ENCODE peak calls at places on chromosomes 3 and 15, in four cellular contexts. U, M, H and V are unnamed samples.
A peak's percentile ranks its signal among the peaks of the same experiment; 100 is the strongest.

GRCh38 chr3:99776516-99777209 is 41.0 kb upstream of the CMSS1 start:
- DNase-seq in U (no peak), M (no peak), H (no peak), V (no peak)

GRCh38 chr15:90002428-90002844 is 1.3 kb downstream of the ZNF710 start:
- DNase-seq in U (peak; percentile 21), M (no peak), H (no peak), V (no peak)

GRCh38 chr3:87626471-87626995 is 350.1 kb upstream of the POU1F1 start:
- DNase-seq in U (no peak), M (no peak), H (no peak), V (no peak)

GRCh38 chr3:157499342-157499963 is 3.8 kb downstream of the VEPH1 start:
- DNase-seq in U (no peak), M (peak; percentile 63), H (no peak), V (no peak)

GRCh38 chr3:69081583-69082262 is 1.6 kb upstream of the UBA3 start:
- DNase-seq in U (no peak), M (no peak), H (no peak), V (no peak)

GRCh38 chr15:59917504-59918157 is 86.5 kb upstream of the FOXB1 start:
- DNase-seq in U (peak; percentile 39), M (no peak), H (no peak), V (no peak)

GRCh38 chr3:9770276-9770812 is 597 bp upstream of the CAMK1 start:
- DNase-seq in U (no peak), M (no peak), H (no peak), V (no peak)

GRCh38 chr3:126341755-126342150 is 15.5 kb downstream of the KLF15 start:
- DNase-seq in U (no peak), M (no peak), H (no peak), V (no peak)

GRCh38 chr3:37024092-37024491 is 30.8 kb downstream of the MLH1 start:
- DNase-seq in U (no peak), M (no peak), H (no peak), V (no peak)

GRCh38 chr3:196569003-196569516 is 600 bp downstream of the FBXO45 start:
- DNase-seq in U (peak; percentile 45), M (no peak), H (no peak), V (no peak)

GRCh38 chr3:45597581-45597980 is 3.0 kb downstream of the LIMD1 start:
- DNase-seq in U (no peak), M (no peak), H (no peak), V (no peak)

GRCh38 chr3:45597166-45597565 is 2.6 kb downstream of the LIMD1 start:
- DNase-seq in U (no peak), M (no peak), H (no peak), V (no peak)

GRCh38 chr3:45599984-45600650 is 5.6 kb downstream of the LIMD1 start:
- DNase-seq in U (no peak), M (no peak), H (no peak), V (no peak)

GRCh38 chr3:45601156-45601555 is 6.6 kb downstream of the LIMD1 start:
- DNase-seq in U (no peak), M (no peak), H (no peak), V (no peak)

DNA sequence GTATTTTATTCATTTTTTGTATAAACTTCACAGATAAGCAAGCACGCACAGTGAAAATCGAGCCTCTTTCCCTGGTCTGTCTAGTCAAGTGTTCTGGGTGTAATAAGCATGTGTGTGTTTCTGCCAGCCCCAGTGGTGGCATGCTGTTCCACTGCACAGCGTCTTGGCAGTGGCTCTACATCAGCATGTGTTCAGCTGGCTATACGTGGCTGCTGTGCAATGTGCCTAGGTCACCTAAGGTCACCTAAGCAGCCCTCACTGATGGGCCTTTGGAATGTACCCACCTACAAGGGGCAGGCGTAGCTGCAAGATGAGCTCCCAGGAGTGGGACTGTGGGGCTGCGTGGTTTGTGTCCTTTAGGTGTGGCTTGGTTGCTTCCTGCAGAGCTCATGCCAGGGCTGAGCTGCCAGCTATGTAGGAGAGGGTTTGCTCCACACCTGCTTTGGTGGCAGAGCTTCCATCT is 4.9 kb downstream of the LIMD1 start:
- DNase-seq in U (no peak), M (no peak), H (no peak), V (no peak)
- H3K4me3 ChIP-seq in U (peak overlapping the region; percentile 10), M (no peak overlapping the region), H (no peak overlapping the region), V (no peak overlapping the region)

GRCh38 chr3:58111513-58112184 is 99.1 kb downstream of the DNASE1L3 start:
- DNase-seq in U (no peak), M (no peak), H (no peak), V (no peak)
- H3K4me3 ChIP-seq in U (no peak overlapping the region), M (no peak overlapping the region), H (no peak overlapping the region), V (no peak overlapping the region)

DNA sequence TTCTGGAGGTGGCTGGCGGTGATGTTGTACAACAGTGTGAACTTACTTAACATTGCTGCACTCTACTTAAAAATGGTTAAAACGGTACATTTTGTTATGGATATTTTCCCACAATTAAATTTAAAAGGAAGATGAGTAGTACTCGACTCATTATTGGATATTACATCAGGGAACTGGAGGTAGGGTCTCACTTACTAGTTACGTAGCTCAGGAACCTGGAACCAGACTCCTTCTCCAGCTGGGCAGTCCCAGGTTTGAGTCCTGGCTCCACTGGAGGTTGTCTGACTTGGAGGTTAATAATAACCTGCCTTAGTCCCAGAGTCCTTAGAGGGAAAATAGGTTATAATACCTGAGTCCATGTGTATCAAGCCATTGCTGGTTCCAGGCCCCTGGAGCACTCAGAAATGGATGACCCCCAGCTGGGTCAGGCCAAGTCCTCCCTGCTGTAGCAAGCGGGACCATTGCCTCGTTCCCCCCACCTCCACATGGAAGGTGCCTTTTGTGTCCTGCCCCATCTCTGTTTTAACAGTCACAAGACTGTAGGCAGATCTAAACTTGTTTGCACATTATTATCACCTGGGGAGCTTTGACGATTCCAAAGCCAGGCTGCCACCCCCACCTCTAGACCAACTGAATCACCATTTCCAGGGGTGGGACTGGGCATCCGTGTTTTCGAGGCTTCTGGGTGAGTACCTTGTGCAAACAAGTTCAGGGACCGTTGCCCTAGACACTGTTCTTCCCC is 126.6 kb downstream of the IGF1R start:
- DNase-seq in U (no peak), M (no peak), H (no peak), V (no peak)
- H3K4me3 ChIP-seq in U (no peak overlapping the region), M (no peak overlapping the region), H (no peak overlapping the region), V (no peak overlapping the region)

DNA sequence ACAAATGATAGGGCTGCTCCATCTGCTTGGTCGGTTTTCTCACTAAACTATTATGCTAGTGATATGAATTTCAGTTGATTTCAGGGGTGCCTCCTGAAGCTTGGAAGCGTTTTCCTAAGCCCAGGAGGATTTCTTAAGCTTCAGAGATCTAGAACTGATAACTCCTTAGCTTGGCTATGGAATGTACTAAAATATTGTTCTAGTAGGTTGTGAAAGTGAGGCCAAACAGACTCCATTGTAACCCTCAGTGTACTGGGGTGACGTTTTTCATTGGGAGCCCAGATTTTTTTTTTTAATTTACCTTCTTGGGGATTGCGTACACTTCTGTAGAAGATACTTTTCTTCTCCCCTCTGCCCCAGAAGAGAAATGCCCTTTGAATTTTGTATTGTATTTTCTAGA is 17.0 kb upstream of the ST3GAL6 start:
- DNase-seq in U (no peak), M (no peak), H (no peak), V (no peak)
- H3K4me3 ChIP-seq in U (no peak overlapping the region), M (no peak overlapping the region), H (no peak overlapping the region), V (no peak overlapping the region)